ENCODE peak calls at places on chromosome 15, in nine cellular contexts. Y, C, Q, W, S, R, G, M and N are unnamed samples.

GRCh38 chr15:86044981-86045380 is 34.7 kb upstream of the AGBL1 start:
- DNase-seq in Q (no peak), G (peak), C (no peak), S (no peak), M (peak), Y (peak), R (no peak), W (no peak), N (no peak)

GRCh38 chr15:50247819-50248650 is 17.5 kb downstream of the HDC start:
- DNase-seq in Y (peak), W (peak), G (no peak), C (no peak), S (no peak), M (no peak), R (no peak), Q (no peak), N (no peak)

GRCh38 chr15:90871716-90872480 is 3.5 kb downstream of the FURIN start:
- DNase-seq in R (no peak), Y (peak), S (no peak), C (no peak), M (peak), Q (peak), G (no peak), W (peak), N (peak)

GRCh38 chr15:100200287-100200772 is 141.4 kb downstream of the ADAMTS17 start:
- DNase-seq in R (no peak), Q (no peak), C (no peak), S (no peak), W (no peak), M (no peak), G (no peak), Y (no peak), N (no peak)

GRCh38 chr15:98503970-98504369 is 144.4 kb upstream of the IGF1R start:
- DNase-seq in S (no peak), Y (no peak), C (no peak), W (peak), Q (no peak), R (no peak), M (no peak), G (no peak), N (no peak)

GRCh38 chr15:73114064-73114463 is 61.8 kb downstream of the NEO1 start:
- DNase-seq in Y (no peak), M (peak), W (no peak), C (no peak), G (no peak), S (no peak), R (no peak), Q (no peak), N (no peak)

GRCh38 chr15:83474578-83474977 is 27.4 kb downstream of the SH3GL3 start:
- DNase-seq in G (no peak), Y (no peak), Q (no peak), R (no peak), S (no peak), M (no peak), W (no peak), C (no peak), N (no peak)

GRCh38 chr15:98671060-98672008 is 23.0 kb downstream of the IGF1R start:
- DNase-seq in R (no peak), M (peak), G (no peak), C (peak), Y (no peak), W (no peak), S (no peak), Q (no peak), N (no peak)

GRCh38 chr15:75723847-75724660 is 11.4 kb upstream of the CSPG4 start:
- DNase-seq in R (peak), C (peak), M (peak), G (no peak), Y (peak), Q (peak), W (peak), S (peak), N (peak)

GRCh38 chr15:54120949-54121463 is 142.8 kb downstream of the UNC13C start:
- DNase-seq in W (no peak), Q (no peak), C (no peak), M (no peak), Y (no peak), R (no peak), S (no peak), G (no peak), N (no peak)

GRCh38 chr15:75947117-75947516 is 43.4 kb downstream of the FBXO22 start:
- DNase-seq in G (no peak), S (peak), M (no peak), R (no peak), C (peak), W (no peak), Y (no peak), Q (no peak), N (peak)

GRCh38 chr15:39504812-39505211 is 76.1 kb upstream of the THBS1 start:
- DNase-seq in C (peak), Q (no peak), R (no peak), M (no peak), W (no peak), Y (no peak), S (peak), G (no peak), N (no peak)

GRCh38 chr15:74870496-74871213 is 2.5 kb downstream of the SCAMP2 start:
- DNase-seq in M (no peak), W (no peak), C (no peak), S (no peak), Y (no peak), R (no peak), G (no peak), Q (no peak), N (peak)

GRCh38 chr15:83205725-83206324 is 1.8 kb downstream of the HDGFL3 start:
- DNase-seq in C (peak), G (peak), M (no peak), W (peak), Y (no peak), R (no peak), Q (no peak), S (no peak), N (no peak)

GRCh38 chr15:92400980-92401787 is 7.5 kb downstream of the ST8SIA2 start:
- DNase-seq in Y (no peak), C (no peak), R (no peak), M (no peak), Q (no peak), G (no peak), S (no peak), W (no peak), N (no peak)

GRCh38 chr15:31024330-31024729 is 32.9 kb upstream of the MTMR10 start:
- DNase-seq in R (no peak), M (peak), G (no peak), W (peak), S (peak), C (peak), Y (no peak), Q (no peak), N (peak)

GRCh38 chr15:35054380-35054779 is 30.7 kb downstream of the NANOGP8 start:
- DNase-seq in R (no peak), S (no peak), Q (no peak), G (no peak), C (no peak), W (no peak), M (no peak), Y (no peak), N (no peak)

GRCh38 chr15:67180035-67180434 is 74.4 kb downstream of the AAGAB start:
- DNase-seq in Q (no peak), M (no peak), S (no peak), W (no peak), Y (no peak), C (no peak), G (no peak), R (peak), N (no peak)
- H3K27ac ChIP-seq in Q (no peak), M (no peak), S (peak), W (no peak), Y (no peak), C (no peak), G (no peak), R (no peak), N (no peak)

GRCh38 chr15:33226559-33227181 is 32.2 kb upstream of the FMN1 start:
- DNase-seq in W (peak), Y (peak), S (no peak), G (peak), R (no peak), M (peak), Q (peak), C (peak), N (peak)
- TF ChIP-seq CTCF in W (peak), Y (peak), S (peak), G (peak), R (peak), M (peak), Q (peak), C (peak), N (peak)

DNA sequence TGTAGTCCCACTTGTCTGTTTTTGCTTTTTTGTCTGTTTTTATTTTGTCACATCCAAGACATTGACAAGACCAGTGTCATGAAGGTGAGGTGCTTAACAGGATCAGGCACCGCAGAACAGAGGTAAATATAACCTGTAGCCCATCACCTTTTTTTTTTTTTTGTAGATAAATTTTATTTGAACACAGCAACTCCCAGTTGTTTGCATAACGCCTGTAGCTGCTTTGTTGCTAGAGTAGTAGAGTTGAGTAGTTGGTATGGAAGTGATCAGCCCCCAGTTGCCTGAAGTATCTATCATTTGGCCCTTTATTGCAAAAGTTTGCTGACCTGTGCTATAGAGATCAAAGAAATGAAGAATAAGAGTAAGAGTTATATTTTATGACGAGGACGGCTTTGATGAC is 135.0 kb downstream of the TCF12 start:
- DNase-seq in G (no peak), Y (no peak), W (no peak), R (no peak), M (no peak), C (no peak), Q (no peak), S (no peak), N (no peak)
- H3K27ac ChIP-seq in G (no peak), Y (no peak), W (no peak), R (no peak), M (no peak), C (no peak), Q (no peak), S (no peak), N (no peak)

DNA sequence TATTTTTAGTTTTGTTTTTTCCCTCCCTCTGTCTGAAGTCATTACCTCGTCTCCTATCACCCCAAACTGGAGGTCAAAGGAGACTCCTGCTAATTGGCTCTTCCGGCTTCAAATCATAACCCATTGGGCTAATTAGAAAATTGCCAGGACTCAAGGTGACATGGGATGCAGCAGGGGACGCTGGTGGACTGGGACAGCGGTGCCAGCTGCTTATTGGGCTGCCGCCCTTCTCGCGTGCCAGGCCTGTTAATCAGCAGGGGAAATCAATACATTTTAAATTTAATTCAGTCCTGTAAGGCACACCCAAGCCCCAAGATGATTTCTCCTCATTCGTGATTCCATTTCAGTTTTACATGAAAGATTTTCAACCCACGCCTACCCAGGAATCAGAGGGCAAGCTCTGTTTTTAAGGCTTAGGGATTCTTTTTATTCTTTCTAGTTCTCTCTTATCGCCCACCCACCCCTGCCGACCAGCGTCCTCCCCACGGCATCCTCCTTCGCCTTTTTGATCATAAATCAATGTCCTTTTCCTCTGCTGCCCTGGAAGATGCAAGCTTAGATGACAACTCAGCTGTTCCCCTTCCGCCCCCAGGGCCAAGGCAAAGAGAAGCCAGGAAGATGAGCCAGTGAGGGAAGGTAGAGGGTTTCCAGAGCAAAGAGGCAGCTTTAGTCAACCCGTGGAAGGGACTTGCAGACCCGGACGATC is 329.6 kb downstream of the UACA start:
- DNase-seq in Y (no peak), S (no peak), Q (no peak), W (no peak), C (no peak), R (peak), M (no peak), G (no peak), N (no peak)
- TF ChIP-seq CTCF in Y (no peak), S (no peak), Q (no peak), W (peak), C (no peak), R (no peak), M (peak), G (no peak), N (no peak)

DNA sequence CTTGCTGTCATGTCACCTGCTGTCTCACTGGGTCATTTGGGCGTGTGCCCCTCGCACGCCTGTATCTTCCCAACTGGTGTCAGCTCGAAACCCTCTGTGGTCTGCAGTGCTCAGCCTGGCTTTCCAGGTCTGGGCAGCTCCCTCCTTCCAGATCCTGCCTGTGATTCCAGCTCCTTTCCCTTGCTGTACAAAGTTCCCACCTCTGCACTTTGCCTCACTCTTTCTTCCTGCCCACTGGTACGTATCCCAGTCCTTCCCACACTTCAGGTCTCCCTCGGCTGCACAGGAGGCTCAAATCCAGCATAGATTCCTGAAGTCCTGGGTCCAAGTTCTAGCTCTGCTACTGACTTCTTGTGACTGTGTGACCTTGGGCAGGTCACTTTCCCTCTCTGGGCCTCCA is 2.1 kb upstream of the PAQR5 start:
- DNase-seq in M (no peak), C (no peak), W (no peak), G (no peak), S (no peak), Q (no peak), R (peak), Y (no peak), N (no peak)
- H3K27ac ChIP-seq in M (no peak), C (no peak), W (no peak), G (no peak), S (no peak), Q (no peak), R (no peak), Y (no peak), N (no peak)

DNA sequence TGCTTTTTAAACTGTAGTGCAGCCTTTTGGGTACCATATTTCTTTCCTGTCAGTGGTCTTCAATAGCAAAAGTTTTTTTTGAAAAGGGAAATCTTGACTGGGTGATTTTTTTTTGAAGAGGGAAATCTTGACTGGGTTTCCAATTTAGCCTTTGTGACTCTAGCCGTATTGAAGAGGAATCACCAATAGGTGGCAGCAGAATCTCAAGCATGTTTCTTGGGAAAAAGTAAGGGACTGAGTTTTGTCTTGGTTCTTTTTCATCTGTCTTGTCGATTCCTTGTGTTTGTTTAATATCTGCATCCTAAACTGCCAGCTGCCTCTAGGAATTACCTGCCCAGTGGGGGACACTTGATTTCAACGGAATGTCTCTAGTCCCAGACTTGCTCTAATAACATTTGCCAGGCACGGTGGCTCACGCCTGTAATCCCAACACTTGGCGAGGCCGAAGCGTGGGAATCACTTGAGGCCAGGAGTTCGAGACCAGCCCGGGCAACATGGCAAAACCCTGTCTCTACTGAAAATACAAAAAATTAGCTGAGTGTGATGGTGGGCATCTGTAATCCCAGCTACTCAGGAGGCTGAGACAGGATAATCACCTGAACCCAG is 89.2 kb downstream of the RBPMS2 start:
- DNase-seq in M (peak), G (peak), C (peak), Y (peak), Q (peak), S (no peak), R (no peak), W (peak), N (peak)
- TF ChIP-seq CTCF in M (peak), G (peak), C (peak), Y (peak), Q (peak), S (peak), R (peak), W (peak), N (peak)

GRCh38 chr15:70439880-70440279 is 323.5 kb downstream of the UACA start:
- DNase-seq in M (no peak), R (peak), C (no peak), G (no peak), Y (no peak), S (no peak), W (no peak), Q (no peak), N (no peak)
- H3K27ac ChIP-seq in M (no peak), R (no peak), C (no peak), G (no peak), Y (no peak), S (no peak), W (no peak), Q (no peak), N (no peak)

GRCh38 chr15:65829150-65829764 is 37.2 kb upstream of the DENND4A start:
- DNase-seq in R (no peak), S (no peak), G (peak), Y (peak), Q (no peak), M (peak), W (peak), C (no peak), N (peak)

GRCh38 chr15:65833501-65834220 is 35.6 kb upstream of the RAB11A start:
- DNase-seq in Y (no peak), R (no peak), Q (peak), S (no peak), C (no peak), M (no peak), G (no peak), W (peak), N (no peak)

GRCh38 chr15:65835452-65835851 is 33.8 kb upstream of the RAB11A start:
- DNase-seq in W (no peak), S (no peak), R (no peak), C (no peak), Q (no peak), Y (no peak), M (no peak), G (no peak), N (no peak)

GRCh38 chr15:65834603-65835282 is 34.5 kb upstream of the RAB11A start:
- DNase-seq in Q (no peak), C (no peak), W (no peak), Y (no peak), G (no peak), R (no peak), S (no peak), M (no peak), N (no peak)

GRCh38 chr15:65832549-65833364 is 36.5 kb upstream of the RAB11A start:
- DNase-seq in C (peak), R (peak), G (peak), Y (peak), Q (peak), S (peak), M (peak), W (peak), N (peak)
- TF ChIP-seq CTCF in C (no peak), R (no peak), G (no peak), Y (no peak), Q (no peak), S (peak), M (no peak), W (peak), N (peak)